ENCODE peak calls at places on chromosomes 2 and 18, in six cellular contexts. G is astrocyte, K is fibroblast of the aortic adventitia, P is pancreas, B is NB4, D is retinal pigment epithelial cell. F is an unnamed sample.
A peak's percentile ranks its signal among the peaks of the same experiment; 100 is the strongest.

GRCh38 chr2:148721520-148721931 is 77.0 kb downstream of the EPC2 start:
- DNase-seq in G (no peak), K (peak; percentile 7), B (no peak), D (no peak), P (no peak), F (no peak)

GRCh38 chr2:74671479-74671878 is 17.4 kb downstream of the SEMA4F start:
- DNase-seq in D (no peak), P (no peak), K (peak; percentile 38), G (peak; percentile 57), B (no peak), F (no peak)

GRCh38 chr2:197707316-197708213 is 2.4 kb downstream of the MARS2 start:
- DNase-seq in K (peak; percentile 76), G (peak; percentile 45), D (no peak), P (no peak), B (peak; percentile 77), F (no peak)

GRCh38 chr2:98374286-98374685 is 28.0 kb downstream of the CNGA3 start:
- DNase-seq in G (no peak), B (no peak), P (no peak), K (no peak), D (no peak), F (no peak)

GRCh38 chr2:3959372-3959771 is 256.0 kb downstream of the DCDC2C start:
- DNase-seq in P (no peak), K (peak; percentile 11), G (no peak), D (peak; percentile 2), B (peak; percentile 31), F (no peak)

GRCh38 chr2:20106746-20107145 is 55.3 kb upstream of the LAPTM4A start:
- DNase-seq in B (no peak), G (no peak), D (no peak), P (peak; percentile 53), K (no peak), F (no peak)

GRCh38 chr2:105344704-105345345 is 7.5 kb downstream of the C2orf49 start:
- DNase-seq in P (no peak), G (no peak), K (peak; percentile 81), B (peak; percentile 49), D (no peak), F (no peak)

GRCh38 chr2:45312275-45312674 is 298.8 kb downstream of the SRBD1 start:
- DNase-seq in K (no peak), B (no peak), G (no peak), P (no peak), D (no peak), F (peak; percentile 55)

GRCh38 chr18:5196253-5197031 is 615 bp downstream of the AKAIN1 start:
- DNase-seq in D (no peak), B (no peak), G (no peak), K (no peak), P (no peak), F (no peak)

GRCh38 chr18:3864669-3865298 is 414.8 kb downstream of the TGIF1 start:
- DNase-seq in B (no peak), P (no peak), K (no peak), D (no peak), G (no peak), F (no peak)

GRCh38 chr2:20135631-20136050 is 84.2 kb upstream of the LAPTM4A start:
- DNase-seq in G (peak; percentile 20), P (peak; percentile 56), B (peak; percentile 84), K (peak; percentile 67), D (no peak), F (no peak)

GRCh38 chr2:204362603-204363002 is 182.7 kb upstream of the PARD3B start:
- DNase-seq in B (no peak), G (no peak), P (no peak), D (no peak), K (no peak), F (no peak)

GRCh38 chr2:217399288-217399687 is 539.4 kb upstream of the TNP1 start:
- DNase-seq in D (no peak), P (no peak), K (peak; percentile 20), G (peak; percentile 93), B (no peak), F (no peak)

GRCh38 chr2:136538489-136538888 is 226.9 kb upstream of the THSD7B start:
- DNase-seq in K (no peak), D (no peak), B (no peak), P (no peak), G (no peak), F (no peak)

GRCh38 chr2:198100323-198100722 is 295.9 kb downstream of the PLCL1 start:
- DNase-seq in B (peak; percentile 33), P (no peak), D (no peak), G (peak; percentile 26), K (peak; percentile 59), F (no peak)

GRCh38 chr2:125679903-125680302 is 976.1 kb upstream of the GYPC start:
- DNase-seq in K (no peak), D (no peak), G (no peak), B (no peak), P (no peak), F (no peak)

GRCh38 chr2:2798337-2798736 is 467.3 kb upstream of the MYT1L start:
- DNase-seq in B (no peak), D (no peak), G (no peak), P (no peak), K (no peak), F (no peak)

GRCh38 chr2:127610561-127610960 is 35.4 kb upstream of the GPR17 start:
- DNase-seq in D (no peak), G (no peak), B (no peak), K (no peak), P (peak; percentile 3), F (no peak)

GRCh38 chr2:127609818-127610217 is 36.1 kb upstream of the GPR17 start:
- DNase-seq in G (no peak), D (no peak), P (peak; percentile 4), B (no peak), K (no peak), F (no peak)

GRCh38 chr2:127608061-127609011 is 37.6 kb upstream of the GPR17 start:
- DNase-seq in P (peak; percentile 5), D (no peak), G (no peak), K (no peak), B (no peak), F (no peak)

GRCh38 chr2:127607399-127607908 is 38.5 kb upstream of the GPR17 start:
- DNase-seq in P (peak; percentile 5), B (no peak), K (no peak), D (no peak), G (no peak), F (no peak)

DNA sequence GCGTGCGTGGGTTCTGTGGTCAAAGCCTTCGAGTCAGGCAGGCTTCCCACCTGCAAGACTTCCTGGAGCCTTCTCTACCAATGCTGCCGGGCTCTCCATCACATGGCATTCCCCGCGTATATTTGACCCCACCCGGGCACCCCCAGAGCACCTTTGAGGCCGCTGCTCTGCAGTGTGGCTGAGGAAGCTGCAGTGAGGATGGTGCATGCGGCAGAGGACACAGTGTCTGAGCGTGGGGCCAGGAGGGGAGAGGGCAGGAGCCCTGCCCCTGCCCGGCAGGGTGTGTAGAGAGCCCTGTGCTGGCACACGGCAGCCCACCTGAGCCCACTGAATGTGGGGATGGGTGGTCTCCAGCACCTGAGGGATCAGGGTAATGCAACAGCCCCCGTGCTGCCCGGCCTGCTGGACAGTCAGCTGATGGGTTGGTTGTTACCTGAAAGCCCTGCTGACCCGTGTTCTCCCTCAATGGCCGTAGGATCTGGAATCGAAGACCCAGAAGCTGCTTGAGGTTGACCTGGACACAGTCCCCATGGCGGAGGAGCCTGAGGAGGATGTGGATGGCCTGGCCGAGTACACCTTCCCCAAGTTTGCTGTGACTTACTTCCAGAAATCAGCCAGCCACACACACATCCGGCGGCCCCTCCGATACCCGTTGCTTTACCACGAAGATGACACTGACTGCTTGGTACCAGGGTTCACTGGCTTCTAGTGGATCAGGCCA is 36.8 kb upstream of the GPR17 start:
- DNase-seq in D (no peak), B (no peak), P (peak; percentile 7), K (no peak), G (no peak), F (no peak)
- H3K4me3 ChIP-seq in D (no peak overlapping the region), B (no peak overlapping the region), P (no peak overlapping the region), K (no peak overlapping the region), G (no peak overlapping the region), F (no peak overlapping the region)

GRCh38 chr2:26845021-26845420 is 2.9 kb upstream of the DPYSL5 start:
- DNase-seq in K (no peak), G (no peak), D (no peak), P (no peak), B (no peak), F (no peak)

GRCh38 chr2:26846334-26846863 is 1.5 kb upstream of the DPYSL5 start:
- DNase-seq in D (peak; percentile 19), K (peak; percentile 79), G (peak; percentile 31), P (peak; percentile 32), B (peak; percentile 83), F (no peak)

GRCh38 chr2:26838121-26838906 is 9.6 kb upstream of the DPYSL5 start:
- DNase-seq in K (peak; percentile 57), G (peak; percentile 29), P (no peak), B (peak; percentile 91), D (no peak), F (no peak)

GRCh38 chr2:26843041-26843440 is 4.9 kb upstream of the DPYSL5 start:
- DNase-seq in B (no peak), K (no peak), G (no peak), P (no peak), D (no peak), F (no peak)

DNA sequence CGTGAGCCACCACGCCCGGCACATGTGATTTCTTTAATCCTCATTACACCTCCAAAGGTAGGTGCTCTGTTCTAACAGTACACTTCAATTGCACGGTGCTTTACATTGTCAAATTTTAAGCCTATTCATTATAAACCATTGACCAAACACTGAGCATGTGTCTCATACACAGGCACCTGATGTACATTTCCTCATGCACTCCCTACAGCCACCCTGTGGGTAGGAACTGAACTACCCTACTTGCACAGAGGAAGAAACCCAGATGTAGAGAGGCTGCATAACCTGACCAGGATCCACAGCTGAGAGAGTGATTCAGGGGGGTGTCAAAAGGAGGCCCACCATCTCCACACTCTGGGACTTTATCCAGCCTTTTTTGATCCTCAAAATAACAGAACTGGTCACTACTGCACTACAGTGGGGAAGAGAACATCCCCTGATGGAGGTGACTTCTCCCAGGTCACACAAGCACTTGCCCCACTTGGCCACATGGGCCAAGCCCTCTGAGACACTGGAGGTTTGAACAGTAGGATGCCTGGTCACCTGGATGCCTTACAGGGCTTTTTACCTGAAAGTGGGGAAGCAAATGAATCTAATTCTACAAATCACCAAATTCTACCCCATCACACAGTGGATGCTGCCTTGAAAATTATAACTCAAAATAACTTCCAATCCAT is 6.9 kb upstream of the DPYSL5 start:
- DNase-seq in G (no peak), B (peak; percentile 67), P (no peak), D (no peak), K (no peak), F (no peak)
- TF ChIP-seq CTCF in G (no peak), B (peak; percentile 49), P (no peak), D (peak; percentile 42), K (peak; percentile 8), F (peak; percentile 34)

GRCh38 chr2:187250137-187250536 is 197.9 kb downstream of the CALCRL start:
- DNase-seq in G (no peak), D (no peak), B (no peak), K (no peak), P (no peak), F (no peak)

GRCh38 chr2:187252063-187252462 is 196.0 kb downstream of the CALCRL start:
- DNase-seq in B (no peak), G (no peak), P (no peak), D (no peak), K (no peak), F (no peak)
- H3K4me3 ChIP-seq in B (no peak overlapping the region), G (no peak overlapping the region), P (no peak overlapping the region), D (no peak overlapping the region), K (no peak overlapping the region), F (no peak overlapping the region)

DNA sequence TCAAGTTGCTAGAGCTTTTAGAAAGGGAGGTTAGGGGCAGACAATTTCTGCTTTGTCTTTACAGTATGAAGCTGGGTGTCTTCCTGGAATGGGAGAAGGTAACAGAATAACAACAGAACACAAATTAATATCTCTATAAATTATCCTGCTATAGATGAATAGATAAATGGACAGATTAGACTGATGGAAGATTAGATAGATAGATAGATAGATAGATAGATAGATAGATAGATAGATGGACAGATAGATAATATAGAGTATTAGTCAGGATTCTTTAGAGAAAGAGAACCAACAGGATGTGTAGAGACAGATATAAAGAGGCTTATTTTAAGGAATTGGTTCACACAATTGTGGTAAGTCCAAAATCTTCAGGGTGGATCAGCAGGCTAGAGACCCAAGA is 302.2 kb downstream of the BCL11A start:
- DNase-seq in P (no peak), B (no peak), D (no peak), K (no peak), G (no peak), F (no peak)
- TF ChIP-seq CTCF in P (no peak), B (no peak), D (no peak), K (no peak), G (no peak), F (no peak)